ENCODE peak calls at places on chromosomes 6 and 20, in six cellular contexts. M, N, S, F, R and Z are unnamed samples.

GRCh38 chr6:134878136-134878535 is 71.8 kb downstream of the ALDH8A1 start:
- DNase-seq in M (no peak), N (no peak), S (no peak), F (no peak), R (no peak), Z (no peak)

GRCh38 chr20:14245368-14245970 is 91.9 kb downstream of the FLRT3 start:
- DNase-seq in M (no peak), N (no peak), S (no peak), F (no peak), R (no peak), Z (no peak)

GRCh38 chr6:2630891-2631458 is 119.7 kb downstream of the MYLK4 start:
- DNase-seq in M (no peak), N (no peak), S (no peak), F (no peak), R (no peak), Z (no peak)

GRCh38 chr20:23683281-23683680 is 5.6 kb downstream of the CST4 start:
- DNase-seq in M (no peak), N (no peak), S (no peak), F (no peak), R (no peak), Z (no peak)

GRCh38 chr6:151313060-151313459 is 73.3 kb downstream of the AKAP12 start:
- DNase-seq in M (no peak), N (no peak), S (no peak), F (no peak), R (no peak), Z (no peak)

GRCh38 chr6:156590482-156590881 is 186.7 kb upstream of the ARID1B start:
- DNase-seq in M (no peak), N (no peak), S (no peak), F (no peak), R (no peak), Z (no peak)

GRCh38 chr6:88586371-88587157 is 376.9 kb downstream of the RNGTT start:
- DNase-seq in M (no peak), N (no peak), S (no peak), F (no peak), R (no peak), Z (no peak)

GRCh38 chr20:9927224-9927623 is 88.3 kb upstream of the PAK5 start:
- DNase-seq in M (no peak), N (no peak), S (no peak), F (no peak), R (no peak), Z (no peak)

GRCh38 chr20:49572857-49573256 is 4.9 kb upstream of the PTGIS start:
- DNase-seq in M (no peak), N (no peak), S (no peak), F (no peak), R (no peak), Z (no peak)

GRCh38 chr6:162704001-162704400 is 23.6 kb downstream of the PRKN start:
- DNase-seq in M (no peak), N (no peak), S (no peak), F (no peak), R (no peak), Z (no peak)

GRCh38 chr20:19683822-19684221 is 74.2 kb upstream of the RIN2 start:
- DNase-seq in M (no peak), N (no peak), S (no peak), F (no peak), R (no peak), Z (no peak)

GRCh38 chr6:127775371-127775770 is 125.5 kb downstream of the THEMIS start:
- DNase-seq in M (no peak), N (no peak), S (no peak), F (peak; percentile 35), R (no peak), Z (no peak)

GRCh38 chr20:17678295-17678694 is 3.7 kb downstream of the RRBP1 start:
- DNase-seq in M (no peak), N (no peak), S (no peak), F (no peak), R (no peak), Z (no peak)

GRCh38 chr6:169250660-169251059 is 3.0 kb downstream of the THBS2 start:
- DNase-seq in M (no peak), N (peak; percentile 62), S (no peak), F (peak; percentile 58), R (no peak), Z (no peak)

GRCh38 chr6:15296735-15297134 is 50.9 kb downstream of the JARID2 start:
- DNase-seq in M (no peak), N (no peak), S (no peak), F (no peak), R (no peak), Z (no peak)

GRCh38 chr6:234706-235372 is 57.4 kb upstream of the DUSP22 start:
- DNase-seq in M (no peak), N (no peak), S (no peak), F (no peak), R (no peak), Z (no peak)

GRCh38 chr6:2108700-2109306 is 136.6 kb downstream of the GMDS start:
- DNase-seq in M (no peak), N (no peak), S (no peak), F (no peak), R (no peak), Z (no peak)

GRCh38 chr6:131199568-131200272 is 64.5 kb downstream of the AKAP7 start:
- DNase-seq in M (peak; percentile 86), N (peak; percentile 12), S (peak; percentile 40), F (no peak), R (peak; percentile 65), Z (peak; percentile 49)

GRCh38 chr6:149127212-149127611 is 190.3 kb upstream of the TAB2 start:
- DNase-seq in M (no peak), N (peak; percentile 1), S (no peak), F (peak; percentile 27), R (no peak), Z (no peak)

GRCh38 chr20:48474022-48474421 is 353.8 kb downstream of the PREX1 start:
- DNase-seq in M (no peak), N (no peak), S (no peak), F (no peak), R (no peak), Z (no peak)

GRCh38 chr6:10521104-10521808 is at the start of gene GCNT2:
- DNase-seq in M (no peak), N (no peak), S (no peak), F (no peak), R (no peak), Z (no peak)

GRCh38 chr6:35432291-35432690 is 19.8 kb upstream of the FANCE start:
- DNase-seq in M (no peak), N (no peak), S (no peak), F (no peak), R (no peak), Z (no peak)

GRCh38 chr6:34385793-34386195 is 6.7 kb downstream of the NUDT3 start:
- DNase-seq in M (no peak), N (no peak), S (no peak), F (no peak), R (no peak), Z (no peak)

GRCh38 chr6:3228791-3229565 is 1.5 kb upstream of the TUBB2B start:
- DNase-seq in M (peak; percentile 37), N (no peak), S (no peak), F (no peak), R (no peak), Z (peak; percentile 35)

GRCh38 chr6:47349931-47350330 is 40.2 kb upstream of the TNFRSF21 start:
- DNase-seq in M (no peak), N (no peak), S (no peak), F (no peak), R (no peak), Z (no peak)

GRCh38 chr6:157877573-157878011 is 54.5 kb downstream of the SNX9 start:
- DNase-seq in M (no peak), N (no peak), S (no peak), F (no peak), R (no peak), Z (no peak)